ENCODE peak calls at places on chromosomes 13 and 19, in ten cellular contexts. F is coronary artery; U is fibroblast of lung; Z is heart right ventricle; T is IMR-90; X is HAP-1; N is mucosa of descending colon; I is effector memory CD4-positive, alpha-beta T cell; M is H7; C is dorsolateral prefrontal cortex. W is an unnamed sample.

GRCh38 chr13:26523007-26523406 is 34.5 kb upstream of the WASF3 start:
- DNase-seq in F (no peak), U (no peak), Z (no peak), T (no peak), X (no peak), N (no peak), I (no peak), M (no peak), C (no peak), W (no peak)

GRCh38 chr13:89740994-89741678 is 1606.4 kb upstream of the MIR17HG start:
- DNase-seq in F (peak; percentile 65), U (no peak), Z (no peak), T (no peak), X (no peak), N (no peak), I (no peak), M (no peak), C (no peak), W (no peak)

GRCh38 chr13:34474469-34474868 is 467.6 kb upstream of the NBEA start:
- DNase-seq in F (no peak), U (no peak), Z (no peak), T (no peak), X (no peak), N (no peak), I (no peak), M (no peak), C (no peak), W (no peak)

GRCh38 chr13:77325371-77325941 is 1.4 kb downstream of the MYCBP2 start:
- DNase-seq in F (no peak), U (peak; percentile 6), Z (no peak), T (no peak), X (no peak), N (no peak), I (no peak), M (no peak), C (no peak), W (no peak)

GRCh38 chr13:24784319-24784718 is 20.4 kb downstream of the RNF17 start:
- DNase-seq in F (no peak), U (no peak), Z (no peak), T (no peak), X (no peak), N (no peak), I (no peak), M (no peak), C (no peak), W (no peak)

GRCh38 chr13:113897966-113898365 is 34.1 kb upstream of the GAS6 start:
- DNase-seq in F (no peak), U (peak; percentile 69), Z (no peak), T (no peak), X (no peak), N (no peak), I (no peak), M (no peak), C (no peak), W (peak; percentile 12)

GRCh38 chr13:44516771-44517170 is 59.4 kb downstream of the TSC22D1 start:
- DNase-seq in F (no peak), U (no peak), Z (no peak), T (no peak), X (no peak), N (peak; percentile 9), I (no peak), M (peak; percentile 47), C (no peak), W (no peak)

GRCh38 chr19:33404506-33404905 is 31.0 kb downstream of the CEBPG start:
- DNase-seq in F (no peak), U (no peak), Z (no peak), T (no peak), X (no peak), N (no peak), I (no peak), M (peak; percentile 45), C (no peak), W (no peak)

GRCh38 chr13:100209857-100210580 is 121.1 kb downstream of the PCCA start:
- DNase-seq in F (no peak), U (peak; percentile 87), Z (no peak), T (peak; percentile 82), X (no peak), N (no peak), I (no peak), M (no peak), C (no peak), W (no peak)

GRCh38 chr13:98261165-98261672 is 84.2 kb upstream of the RNF113B start:
- DNase-seq in F (no peak), U (no peak), Z (no peak), T (no peak), X (no peak), N (no peak), I (no peak), M (peak; percentile 19), C (no peak), W (no peak)

GRCh38 chr13:30071890-30072817 is 221.7 kb upstream of the UBL3 start:
- DNase-seq in F (no peak), U (no peak), Z (no peak), T (no peak), X (no peak), N (peak; percentile 64), I (no peak), M (no peak), C (no peak), W (no peak)

GRCh38 chr13:32838985-32839384 is 177.2 kb upstream of the KL start:
- DNase-seq in F (no peak), U (no peak), Z (no peak), T (peak; percentile 59), X (no peak), N (peak; percentile 35), I (no peak), M (no peak), C (no peak), W (peak; percentile 18)

GRCh38 chr13:51912511-51913225 is 50.9 kb downstream of the CCDC70 start:
- DNase-seq in F (no peak), U (no peak), Z (no peak), T (no peak), X (no peak), N (no peak), I (no peak), M (no peak), C (no peak), W (no peak)

GRCh38 chr13:52447354-52447753 is 3.1 kb downstream of the VPS36 start:
- DNase-seq in F (no peak), U (peak; percentile 25), Z (no peak), T (peak; percentile 7), X (no peak), N (no peak), I (no peak), M (no peak), C (no peak), W (no peak)

GRCh38 chr19:18985257-18985656 is 44.2 kb upstream of the HOMER3 start:
- DNase-seq in F (no peak), U (no peak), Z (no peak), T (no peak), X (no peak), N (no peak), I (no peak), M (no peak), C (no peak), W (no peak)

GRCh38 chr13:107993239-107993948 is 221.9 kb downstream of the LIG4 start:
- DNase-seq in F (no peak), U (peak; percentile 2), Z (no peak), T (no peak), X (no peak), N (no peak), I (no peak), M (no peak), C (no peak), W (no peak)

GRCh38 chr19:1274852-1275259 is 474 bp upstream of the FAM174C start:
- DNase-seq in F (peak; percentile 82), U (no peak), Z (no peak), T (no peak), X (no peak), N (no peak), I (no peak), M (no peak), C (no peak), W (no peak)

GRCh38 chr13:104571161-104571889 is 1505.1 kb upstream of the SLC10A2 start:
- DNase-seq in F (no peak), U (peak; percentile 96), Z (no peak), T (peak; percentile 82), X (no peak), N (peak; percentile 91), I (no peak), M (peak; percentile 45), C (peak; percentile 52), W (no peak)

GRCh38 chr19:3283886-3284657 is 59.6 kb downstream of the CELF5 start:
- DNase-seq in F (no peak), U (no peak), Z (no peak), T (no peak), X (no peak), N (no peak), I (no peak), M (peak; percentile 43), C (no peak), W (no peak)
- H3K4me3 ChIP-seq in F (peak overlapping the region; percentile 48), U (no peak overlapping the region), Z (no peak overlapping the region), T (no peak overlapping the region), X (peak overlapping the region; percentile 25), N (no peak overlapping the region), I (peak overlapping the region; percentile 39), M (peak overlapping the region; percentile 43), C (no peak overlapping the region), W (peak overlapping the region; percentile 53)

DNA sequence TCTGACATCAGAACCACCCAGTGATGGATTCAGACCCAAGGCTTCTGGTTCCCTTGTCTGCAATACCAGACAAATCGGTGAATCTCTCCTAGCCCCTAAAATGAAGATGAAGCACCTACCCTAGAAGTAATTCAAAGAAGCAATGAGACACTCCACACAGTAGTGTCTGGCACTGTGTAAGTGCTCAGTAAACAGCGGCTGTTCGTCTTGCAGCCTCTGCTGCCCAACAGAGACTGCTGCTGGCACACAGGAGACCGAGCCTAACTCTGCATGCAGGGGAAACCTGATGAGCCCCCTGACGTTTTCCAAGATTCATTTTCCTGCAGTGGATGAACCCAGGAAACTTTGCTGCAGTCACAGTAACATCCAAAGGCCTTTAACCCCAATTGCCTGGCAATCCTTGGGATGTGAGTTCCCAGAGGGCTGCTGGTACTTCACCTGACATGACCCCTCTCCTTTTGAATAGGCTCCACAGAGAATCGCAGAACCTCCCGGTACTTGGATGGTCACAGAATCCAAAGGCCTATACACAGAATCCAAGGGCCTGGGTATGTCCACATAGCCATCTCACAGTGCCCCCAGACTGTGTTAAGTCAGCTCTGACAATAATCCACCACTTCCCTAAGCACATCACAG is 6.7 kb downstream of the MED26 start:
- DNase-seq in F (no peak), U (no peak), Z (no peak), T (no peak), X (no peak), N (no peak), I (no peak), M (peak; percentile 13), C (no peak), W (no peak)
- H3K4me3 ChIP-seq in F (no peak overlapping the region), U (no peak overlapping the region), Z (no peak overlapping the region), T (no peak overlapping the region), X (no peak overlapping the region), N (no peak overlapping the region), I (no peak overlapping the region), M (no peak overlapping the region), C (no peak overlapping the region), W (no peak overlapping the region)

GRCh38 chr19:35860436-35860817 is 3.7 kb downstream of the KIRREL2 start:
- DNase-seq in F (no peak), U (no peak), Z (no peak), T (no peak), X (no peak), N (no peak), I (no peak), M (peak; percentile 77), C (no peak), W (no peak)
- H3K4me3 ChIP-seq in F (no peak overlapping the region), U (no peak overlapping the region), Z (no peak overlapping the region), T (no peak overlapping the region), X (no peak overlapping the region), N (no peak overlapping the region), I (no peak overlapping the region), M (peak overlapping the region; percentile 47), C (no peak overlapping the region), W (no peak overlapping the region)

GRCh38 chr19:2454962-2455409 is 1.8 kb downstream of the LMNB2 start:
- DNase-seq in F (no peak), U (no peak), Z (no peak), T (no peak), X (no peak), N (no peak), I (no peak), M (peak; percentile 55), C (no peak), W (no peak)
- H3K4me3 ChIP-seq in F (no peak overlapping the region), U (peak overlapping the region; percentile 95), Z (no peak overlapping the region), T (no peak overlapping the region), X (peak overlapping the region; percentile 92), N (no peak overlapping the region), I (no peak overlapping the region), M (no peak overlapping the region), C (no peak overlapping the region), W (no peak overlapping the region)

W was measured in breast epithelium.